ENCODE peak calls at places on chromosomes 11 and 22, in five cellular contexts. Q is testis, M is psoas muscle, L is HCT116, W is heart left ventricle. I is an unnamed sample.

GRCh38 chr22:17313591-17313990 is 55.7 kb upstream of the CECR2 start:
- DNase-seq in L (no peak), M (no peak), Q (no peak), W (no peak), I (no peak)

GRCh38 chr11:15341587-15341986 is 226.9 kb downstream of the INSC start:
- DNase-seq in W (no peak), M (no peak), Q (no peak), L (no peak), I (no peak)

GRCh38 chr11:638616-639323 is 1.7 kb downstream of the DRD4 start:
- DNase-seq in W (no peak), M (no peak), L (no peak), Q (no peak), I (peak; percentile 50)

GRCh38 chr11:121389651-121390050 is 62.5 kb upstream of the SORL1 start:
- DNase-seq in W (peak; percentile 82), M (no peak), L (no peak), Q (peak; percentile 50), I (peak; percentile 75)

GRCh38 chr11:107563702-107564101 is 1.8 kb downstream of the ALKBH8 start:
- DNase-seq in Q (peak; percentile 68), L (peak; percentile 72), W (no peak), M (peak; percentile 26), I (peak; percentile 30)

GRCh38 chr11:26841818-26842457 is 120.1 kb upstream of the SLC5A12 start:
- DNase-seq in Q (no peak), W (no peak), L (no peak), M (no peak), I (no peak)

GRCh38 chr22:21942407-21942895 is 10.2 kb downstream of the PPM1F start:
- DNase-seq in W (peak; percentile 93), M (peak; percentile 88), L (peak; percentile 44), Q (no peak), I (no peak)

GRCh38 chr22:18950141-18950540 is 14.0 kb upstream of the PRODH start:
- DNase-seq in Q (no peak), W (peak; percentile 22), M (no peak), L (no peak), I (no peak)

GRCh38 chr11:93852242-93852641 is 1.8 kb upstream of the VSTM5 start:
- DNase-seq in M (no peak), L (no peak), W (no peak), Q (no peak), I (no peak)

GRCh38 chr11:93849751-93850584 is 450 bp downstream of the VSTM5 start:
- DNase-seq in Q (peak; percentile 21), W (peak; percentile 31), L (no peak), M (peak; percentile 21), I (peak; percentile 56)

GRCh38 chr11:93849201-93849600 is 1.2 kb downstream of the VSTM5 start:
- DNase-seq in M (no peak), W (no peak), Q (no peak), L (no peak), I (no peak)

GRCh38 chr11:93846411-93846810 is 4.0 kb downstream of the VSTM5 start:
- DNase-seq in L (no peak), Q (no peak), W (no peak), M (no peak), I (no peak)

GRCh38 chr11:93850585-93851018 is at the start of gene VSTM5:
- DNase-seq in W (no peak), M (no peak), L (no peak), Q (no peak), I (no peak)
- H3K4me3 ChIP-seq in W (peak within 1 kb of the TSS; percentile 58), M (peak within 1 kb of the TSS; percentile 62), L (no peak within 1 kb of the TSS), Q (peak within 1 kb of the TSS; percentile 70), I (peak within 1 kb of the TSS; percentile 62)

DNA sequence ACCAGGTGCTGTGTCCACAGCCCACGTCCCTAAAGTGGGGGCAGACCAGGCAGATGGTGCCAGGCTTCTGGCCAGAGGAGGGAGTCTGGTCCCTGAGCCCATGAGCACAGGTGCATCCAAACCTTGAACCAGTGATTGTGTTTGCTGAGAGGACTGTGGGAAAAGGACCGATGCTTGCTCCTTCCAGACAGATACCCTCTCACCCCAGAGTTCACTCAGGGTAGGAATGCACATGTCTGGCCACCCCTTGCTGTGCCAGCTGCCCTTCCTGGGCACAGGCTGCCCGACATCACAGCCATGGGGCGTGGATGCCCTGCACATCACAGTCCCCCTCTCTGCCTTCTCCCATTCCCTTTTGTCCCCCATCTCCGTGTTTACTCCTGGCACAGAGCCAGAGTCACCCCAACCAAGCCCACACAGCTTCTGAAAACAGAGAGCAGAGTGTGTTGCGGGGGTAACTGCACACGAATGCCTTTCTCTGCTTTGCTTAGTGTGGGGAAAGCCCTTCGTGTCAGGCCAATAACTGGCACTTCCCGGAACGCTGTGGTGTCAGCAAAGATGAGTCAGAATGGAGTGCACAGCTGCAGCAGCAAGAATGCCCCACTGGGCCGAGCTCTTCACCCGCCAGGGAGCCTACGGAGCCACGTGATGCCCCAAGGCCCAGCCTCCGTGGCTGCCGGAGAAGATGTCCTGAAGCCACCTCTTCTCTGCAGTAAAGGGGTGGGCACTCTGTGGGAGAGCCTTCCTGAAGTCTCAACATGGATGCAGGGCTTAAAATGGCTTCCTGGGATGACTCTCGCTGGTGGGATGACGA is 7.6 kb downstream of the CARS1 start:
- DNase-seq in W (peak; percentile 69), M (peak; percentile 88), Q (peak; percentile 29), L (peak; percentile 35), I (peak; percentile 88)
- TF ChIP-seq CTCF in W (peak; percentile 17), M (peak; percentile 12), Q (no peak), L (no peak), I (peak; percentile 62)

DNA sequence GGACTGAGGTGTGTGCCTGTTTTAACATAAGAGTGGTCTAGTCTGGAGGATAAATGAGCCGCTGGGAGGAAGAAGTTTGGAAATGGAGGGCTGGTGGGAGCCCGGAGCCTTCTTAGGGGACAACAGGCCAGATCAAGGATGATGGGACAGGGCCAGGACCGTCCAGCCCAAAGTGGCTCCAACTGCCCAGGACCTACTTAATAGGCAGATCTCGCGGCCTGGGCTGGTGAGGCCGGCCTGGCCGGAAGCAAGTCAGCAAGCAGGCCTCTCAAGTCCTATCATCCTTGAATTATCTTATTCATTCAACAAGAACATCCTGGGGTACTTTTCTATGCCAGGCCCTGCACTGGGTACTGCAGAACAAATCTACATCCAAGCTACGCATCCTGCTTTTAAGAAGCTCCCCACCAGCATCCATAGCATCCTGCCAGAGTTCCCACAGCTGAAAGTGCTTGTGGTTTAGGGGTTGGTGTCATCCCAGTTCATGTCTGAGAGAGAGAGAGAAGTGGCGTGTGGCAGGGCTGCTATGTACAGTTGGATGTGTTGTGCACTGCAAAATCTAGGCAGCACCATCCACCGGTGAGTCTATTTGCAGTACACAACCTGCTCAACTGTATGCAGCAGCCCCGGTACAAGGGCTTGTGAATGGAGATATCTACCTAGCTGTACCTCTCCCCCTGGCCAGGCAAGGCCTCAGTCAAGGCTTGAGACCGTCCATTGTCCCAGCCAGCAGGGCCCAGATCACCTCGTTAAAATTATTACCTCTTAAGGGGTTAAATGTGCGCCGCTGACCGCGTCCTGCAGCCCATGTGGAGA is 82.1 kb downstream of the FBLN1 start:
- DNase-seq in L (no peak), W (no peak), M (no peak), Q (no peak), I (no peak)
- H3K27ac ChIP-seq in L (no peak overlapping the region), W (no peak overlapping the region), M (no peak overlapping the region), Q (no peak overlapping the region), I (no peak overlapping the region)

GRCh38 chr11:61106296-61106695 is 4.0 kb downstream of the CD5 start:
- DNase-seq in M (no peak), L (no peak), W (no peak), Q (no peak), I (no peak)
- H3K4me3 ChIP-seq in M (no peak overlapping the region), L (no peak overlapping the region), W (no peak overlapping the region), Q (no peak overlapping the region), I (no peak overlapping the region)

DNA sequence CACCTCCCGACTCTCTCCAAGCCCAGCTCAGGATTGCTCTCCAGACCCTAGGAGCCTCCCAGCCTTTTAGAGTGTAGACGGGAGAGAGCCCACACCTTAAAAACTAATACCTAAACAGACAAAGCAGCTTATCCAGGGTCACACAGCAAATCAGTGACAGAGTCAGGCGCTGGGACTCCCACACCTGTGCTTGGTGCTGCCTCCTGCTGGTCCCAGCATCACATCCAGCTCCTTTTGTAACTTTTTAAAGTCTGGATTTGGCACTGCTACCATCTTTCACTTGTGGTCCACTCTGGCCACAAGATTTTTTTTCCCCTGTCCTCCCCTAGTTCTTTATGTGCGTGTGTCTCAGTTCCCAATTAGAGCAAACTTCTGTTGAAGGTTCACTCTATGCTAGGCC is 4.7 kb downstream of the ANO1 start:
- DNase-seq in W (no peak), L (no peak), M (no peak), Q (no peak), I (peak; percentile 37)
- TF ChIP-seq CTCF in W (peak; percentile 19), L (peak; percentile 57), M (no peak), Q (no peak), I (peak; percentile 80)